ENCODE peak calls at places on chromosome 21, in ten cellular contexts. E is coronary artery; J is naive B cell; L is fibroblast of the conjunctiva; F is dermis blood vessel endothelial cell; V is EL; D is T1000; Y is caudate nucleus; C is ACHN; K is stimulated activated CD8-positive, alpha-beta memory T cell treated with anti-CD3 and anti-CD28 coated beads, Interleukin-7, amount 100 ng/mL, for 1 hour. I is an unnamed sample.

GRCh38 chr21:41726058-41726558 is 40.7 kb downstream of the RIPK4 start:
- DNase-seq in E (no peak), J (no peak), L (no peak), F (no peak), V (no peak), D (no peak), Y (no peak), C (no peak), K (no peak), I (no peak)

GRCh38 chr21:26972131-26972707 is 5.3 kb upstream of the ADAMTS5 start:
- DNase-seq in E (no peak), J (no peak), L (no peak), F (no peak), V (no peak), D (no peak), Y (no peak), C (no peak), K (no peak), I (no peak)

GRCh38 chr21:16309250-16309971 is 579.6 kb downstream of the USP25 start:
- DNase-seq in E (no peak), J (no peak), L (peak; percentile 22), F (no peak), V (no peak), D (no peak), Y (no peak), C (no peak), K (no peak), I (no peak)

GRCh38 chr21:41220208-41220733 is 52.3 kb downstream of the BACE2 start:
- DNase-seq in E (no peak), J (no peak), L (no peak), F (no peak), V (no peak), D (no peak), Y (no peak), C (no peak), K (no peak), I (no peak)

GRCh38 chr21:20388400-20388799 is 609.8 kb upstream of the NCAM2 start:
- DNase-seq in E (no peak), J (no peak), L (no peak), F (no peak), V (no peak), D (no peak), Y (no peak), C (no peak), K (no peak), I (no peak)

GRCh38 chr21:17784604-17785402 is 34.4 kb downstream of the C21orf91 start:
- DNase-seq in E (no peak), J (no peak), L (no peak), F (no peak), V (no peak), D (no peak), Y (no peak), C (no peak), K (no peak), I (no peak)

GRCh38 chr21:14675774-14676530 is 129.8 kb upstream of the SAMSN1 start:
- DNase-seq in E (no peak), J (peak; percentile 39), L (no peak), F (peak; percentile 20), V (no peak), D (no peak), Y (no peak), C (no peak), K (no peak), I (no peak)

GRCh38 chr21:36015096-36015495 is 45.2 kb downstream of the SETD4 start:
- DNase-seq in E (no peak), J (no peak), L (no peak), F (no peak), V (no peak), D (no peak), Y (no peak), C (no peak), K (no peak), I (no peak)

GRCh38 chr21:35646606-35647005 is 413.7 kb downstream of the SETD4 start:
- DNase-seq in E (no peak), J (no peak), L (no peak), F (no peak), V (peak; percentile 69), D (no peak), Y (no peak), C (no peak), K (no peak), I (no peak)

GRCh38 chr21:37374026-37374425 is 7.5 kb downstream of the DYRK1A start:
- DNase-seq in E (no peak), J (no peak), L (no peak), F (peak; percentile 85), V (peak; percentile 74), D (no peak), Y (no peak), C (no peak), K (no peak), I (no peak)

GRCh38 chr21:46112731-46113215 is 14.9 kb downstream of the COL6A2 start:
- DNase-seq in E (peak; percentile 65), J (no peak), L (no peak), F (no peak), V (no peak), D (no peak), Y (no peak), C (no peak), K (no peak), I (no peak)

GRCh38 chr21:15063821-15064575 is 802 bp downstream of the NRIP1 start:
- DNase-seq in E (peak; percentile 81), J (no peak), L (no peak), F (peak; percentile 44), V (peak; percentile 49), D (no peak), Y (no peak), C (no peak), K (no peak), I (no peak)

GRCh38 chr21:17371470-17371869 is 141.4 kb upstream of the CXADR start:
- DNase-seq in E (no peak), J (no peak), L (no peak), F (peak; percentile 79), V (peak; percentile 85), D (no peak), Y (no peak), C (no peak), K (no peak), I (no peak)

GRCh38 chr21:42688226-42688840 is 34.9 kb downstream of the PDE9A start:
- DNase-seq in E (no peak), J (no peak), L (no peak), F (no peak), V (no peak), D (no peak), Y (no peak), C (no peak), K (no peak), I (no peak)

GRCh38 chr21:43957629-43958362 is 54.3 kb upstream of the TRAPPC10 start:
- DNase-seq in E (no peak), J (peak; percentile 28), L (no peak), F (no peak), V (no peak), D (no peak), Y (no peak), C (no peak), K (no peak), I (no peak)

GRCh38 chr21:44998621-44999427 is 59.0 kb downstream of the SLX9 start:
- DNase-seq in E (no peak), J (no peak), L (no peak), F (no peak), V (no peak), D (no peak), Y (no peak), C (no peak), K (no peak), I (no peak)

GRCh38 chr21:25934771-25935224 is 200.0 kb downstream of the GABPA start:
- DNase-seq in E (peak; percentile 82), J (no peak), L (peak; percentile 74), F (peak; percentile 98), V (peak; percentile 93), D (peak; percentile 57), Y (no peak), C (peak; percentile 64), K (no peak), I (peak; percentile 27)

GRCh38 chr21:46559291-46559983 is 45.4 kb downstream of the S100B start:
- DNase-seq in E (no peak), J (no peak), L (no peak), F (peak; percentile 53), V (no peak), D (no peak), Y (no peak), C (no peak), K (peak; percentile 29), I (peak; percentile 47)

GRCh38 chr21:40967771-40968170 is 120.8 kb upstream of the DSCAM start:
- DNase-seq in E (no peak), J (no peak), L (no peak), F (no peak), V (no peak), D (no peak), Y (no peak), C (no peak), K (no peak), I (no peak)

GRCh38 chr21:31660134-31660565 is 657 bp downstream of the SOD1 start:
- DNase-seq in E (no peak), J (peak; percentile 14), L (no peak), F (peak; percentile 47), V (peak; percentile 46), D (peak; percentile 46), Y (peak; percentile 30), C (peak; percentile 34), K (no peak), I (no peak)

GRCh38 chr21:44752701-44753235 is 41.4 kb upstream of the TSPEAR start:
- DNase-seq in E (no peak), J (no peak), L (no peak), F (peak; percentile 67), V (no peak), D (no peak), Y (no peak), C (no peak), K (no peak), I (no peak)

GRCh38 chr21:33703750-33704606 is 61.7 kb downstream of the ITSN1 start:
- DNase-seq in E (no peak), J (no peak), L (no peak), F (peak; percentile 58), V (no peak), D (no peak), Y (no peak), C (no peak), K (no peak), I (no peak)

GRCh38 chr21:42063206-42063577 is 7.9 kb upstream of the UMODL1 start:
- DNase-seq in E (no peak), J (peak; percentile 64), L (no peak), F (no peak), V (no peak), D (no peak), Y (no peak), C (no peak), K (no peak), I (no peak)

GRCh38 chr21:28215214-28215954 is 777.3 kb downstream of the LTN1 start:
- DNase-seq in E (no peak), J (no peak), L (peak; percentile 54), F (no peak), V (peak; percentile 93), D (peak; percentile 38), Y (no peak), C (no peak), K (no peak), I (no peak)

GRCh38 chr21:42564561-42564971 is 50.9 kb downstream of the SLC37A1 start:
- DNase-seq in E (no peak), J (no peak), L (no peak), F (no peak), V (no peak), D (no peak), Y (no peak), C (no peak), K (no peak), I (no peak)

I was measured in activated T-helper 1 cell treated with anti-CD3 and anti-CD28 coated beads, Interleukin-12 subunit alpha, Interleukin-12 subunit beta, Interleukin-2, Interleukin-4 antibody, amounts not matched to agents 30 ng/mL and 10 ng/mL and 1 ng/mL, durations not matched to agents 14 hours and 24 hours and 36 hours.